ENCODE peak calls at places on chromosomes 6 and 20, in four cellular contexts. Q is HEK293T, S is activated T-cell treated with anti-CD3 and anti-CD28 coated beads for 1 hour, Y is erythroblast. O is an unnamed sample.

GRCh38 chr6:11126876-11127275 is 15.4 kb upstream of the ERVFRD-1 start:
- DNase-seq in Q (no peak), S (no peak), Y (no peak), O (no peak)

GRCh38 chr20:64091762-64092161 is 7.6 kb upstream of the LKAAEAR1 start:
- DNase-seq in Q (no peak), S (no peak), Y (no peak), O (no peak)

GRCh38 chr6:73700060-73700459 is 4.1 kb downstream of the CD109 start:
- DNase-seq in Q (no peak), S (no peak), Y (no peak), O (no peak)

GRCh38 chr6:22042713-22043112 is 254.1 kb downstream of the PRL start:
- DNase-seq in Q (no peak), S (no peak), Y (no peak), O (no peak)

GRCh38 chr6:152922706-152923105 is 60.1 kb downstream of the FBXO5 start:
- DNase-seq in Q (no peak), S (no peak), Y (no peak), O (no peak)

GRCh38 chr20:3248167-3248992 is 9.4 kb upstream of the SLC4A11 start:
- DNase-seq in Q (no peak), S (no peak), Y (peak; percentile 45), O (no peak)

GRCh38 chr6:119116712-119117281 is 38.3 kb upstream of the FAM184A start:
- DNase-seq in Q (peak; percentile 31), S (no peak), Y (peak; percentile 14), O (no peak)

GRCh38 chr6:155980680-155981079 is 525.0 kb upstream of the NOX3 start:
- DNase-seq in Q (no peak), S (no peak), Y (no peak), O (no peak)

GRCh38 chr20:24584538-24585356 is 115.3 kb downstream of the SYNDIG1 start:
- DNase-seq in Q (no peak), S (no peak), Y (no peak), O (no peak)

GRCh38 chr20:11901127-11901526 is 16.6 kb upstream of the BTBD3 start:
- DNase-seq in Q (no peak), S (no peak), Y (no peak), O (no peak)

GRCh38 chr6:17871836-17872235 is 115.6 kb downstream of the KIF13A start:
- DNase-seq in Q (no peak), S (no peak), Y (no peak), O (no peak)

GRCh38 chr20:6636209-6637159 is 131.0 kb upstream of the BMP2 start:
- DNase-seq in Q (peak; percentile 33), S (no peak), Y (peak; percentile 27), O (no peak)

GRCh38 chr20:31604567-31605030 is 490 bp upstream of the ID1 start:
- DNase-seq in Q (no peak), S (no peak), Y (no peak), O (no peak)

GRCh38 chr20:58711266-58712051 is 18.9 kb downstream of the NPEPL1 start:
- DNase-seq in Q (no peak), S (no peak), Y (no peak), O (no peak)

GRCh38 chr20:5150226-5151076 is 23.6 kb downstream of the CDS2 start:
- DNase-seq in Q (no peak), S (no peak), Y (no peak), O (no peak)

GRCh38 chr6:109336221-109336955 is 45.9 kb downstream of the CD164 start:
- DNase-seq in Q (no peak), S (no peak), Y (no peak), O (no peak)

GRCh38 chr20:17172826-17173420 is 53.9 kb upstream of the PCSK2 start:
- DNase-seq in Q (no peak), S (no peak), Y (no peak), O (no peak)

GRCh38 chr20:4893709-4894108 is 107.6 kb downstream of the SLC23A2 start:
- DNase-seq in Q (no peak), S (no peak), Y (no peak), O (no peak)

GRCh38 chr20:44113642-44113945 is 73.4 kb downstream of the JPH2 start:
- DNase-seq in Q (no peak), S (no peak), Y (no peak), O (no peak)

GRCh38 chr6:143579703-143580102 is 68.2 kb upstream of the FUCA2 start:
- DNase-seq in Q (no peak), S (no peak), Y (no peak), O (no peak)